ENCODE peak calls at places on chromosome 6, in ten cellular contexts. F is GM18507; I is natural killer cell treated with Interleukin-12 subunit alpha and Interleukin-12 subunit beta and Interleukin-15 and Interleukin-18, amount 100 ng/mL, for 72 hours; E is IMR-90; G is NCI-H1092; Z is stomach; K is HTR-8/SVneo; B is PC-3; D is stimulated activated CD8-positive, alpha-beta memory T cell treated with anti-CD3 and anti-CD28 coated beads, Interleukin-7, amount 100 ng/mL, for 4 hours; N is mesenchymal stem cell. H is an unnamed sample.

GRCh38 chr6:21949211-21949801 is 347.5 kb downstream of the PRL start:
- DNase-seq in I (no peak), K (no peak), Z (no peak), G (peak; percentile 6), N (peak; percentile 68), E (peak; percentile 62), B (no peak), F (no peak), D (no peak), H (no peak)

GRCh38 chr6:96450760-96451116 is 70.9 kb upstream of the UFL1 start:
- DNase-seq in F (no peak), K (no peak), E (no peak), I (no peak), D (no peak), G (no peak), Z (no peak), B (peak; percentile 22), N (no peak), H (no peak)

GRCh38 chr6:42925248-42925857 is 3.9 kb upstream of the CNPY3 start:
- DNase-seq in I (no peak), D (no peak), B (no peak), F (no peak), E (no peak), N (no peak), Z (no peak), K (no peak), G (no peak), H (no peak)

GRCh38 chr6:149763866-149764265 is 14.3 kb downstream of the PCMT1 start:
- DNase-seq in D (no peak), B (no peak), G (no peak), F (no peak), N (no peak), I (no peak), Z (no peak), K (no peak), E (no peak), H (no peak)

GRCh38 chr6:129889580-129889979 is 28.5 kb upstream of the TMEM244 start:
- DNase-seq in F (no peak), E (peak; percentile 91), I (no peak), B (peak; percentile 90), N (peak; percentile 43), G (no peak), D (no peak), Z (no peak), K (peak; percentile 20), H (no peak)

GRCh38 chr6:148509789-148510581 is 167.3 kb downstream of the SASH1 start:
- DNase-seq in D (no peak), I (no peak), B (no peak), N (peak; percentile 99), G (no peak), K (peak; percentile 29), F (no peak), E (peak; percentile 99), Z (no peak), H (no peak)

GRCh38 chr6:158338311-158339112 is 26.2 kb downstream of the TULP4 start:
- DNase-seq in F (no peak), Z (no peak), I (no peak), G (no peak), E (no peak), B (no peak), D (no peak), N (no peak), K (no peak), H (no peak)

GRCh38 chr6:158150701-158151100 is 17.4 kb downstream of the SERAC1 start:
- DNase-seq in K (no peak), B (peak; percentile 86), E (peak; percentile 91), I (no peak), D (no peak), Z (no peak), G (no peak), F (no peak), N (peak; percentile 86), H (no peak)

GRCh38 chr6:84638286-84638685 is 126.1 kb downstream of the TBX18 start:
- DNase-seq in I (no peak), K (no peak), G (no peak), E (no peak), F (no peak), B (no peak), D (no peak), N (no peak), Z (no peak), H (no peak)

GRCh38 chr6:108616973-108617372 is 56.3 kb downstream of the FOXO3 start:
- DNase-seq in D (no peak), B (no peak), Z (no peak), G (no peak), F (no peak), N (no peak), I (no peak), E (no peak), K (no peak), H (no peak)

GRCh38 chr6:143135797-143136561 is 75.3 kb downstream of the AIG1 start:
- DNase-seq in G (no peak), Z (no peak), I (no peak), K (no peak), D (no peak), F (no peak), B (no peak), N (no peak), E (no peak), H (no peak)

GRCh38 chr6:106547556-106547955 is 81.7 kb downstream of the RTN4IP1 start:
- DNase-seq in B (no peak), Z (no peak), K (no peak), N (no peak), I (no peak), F (no peak), D (no peak), E (no peak), G (no peak), H (no peak)

GRCh38 chr6:137709424-137710281 is 157.4 kb upstream of the TNFAIP3 start:
- DNase-seq in G (no peak), F (no peak), K (no peak), I (no peak), D (no peak), N (peak; percentile 63), B (peak; percentile 89), E (peak; percentile 88), Z (no peak), H (no peak)

GRCh38 chr6:168326294-168327261 is 7.0 kb upstream of the DACT2 start:
- DNase-seq in G (no peak), D (no peak), K (no peak), E (no peak), Z (no peak), B (peak; percentile 4), I (no peak), F (no peak), N (no peak), H (no peak)

GRCh38 chr6:453152-453551 is 61.6 kb downstream of the IRF4 start:
- DNase-seq in Z (no peak), N (no peak), E (no peak), K (no peak), G (peak; percentile 8), D (no peak), F (no peak), B (no peak), I (no peak), H (no peak)

GRCh38 chr6:47787620-47788497 is 6.0 kb downstream of the OPN5 start:
- DNase-seq in D (peak; percentile 2), F (peak; percentile 28), K (peak; percentile 43), B (peak; percentile 88), I (peak; percentile 63), G (peak; percentile 10), Z (peak; percentile 69), E (peak; percentile 51), N (peak; percentile 91), H (peak; percentile 5)

GRCh38 chr6:134422426-134423231 is 104.7 kb upstream of the SGK1 start:
- DNase-seq in N (peak; percentile 99), I (no peak), D (no peak), F (no peak), K (peak; percentile 78), Z (no peak), E (peak; percentile 100), G (no peak), B (peak; percentile 87), H (no peak)

GRCh38 chr6:123812621-123813020 is 9.0 kb downstream of the NKAIN2 start:
- DNase-seq in Z (no peak), N (no peak), I (no peak), B (no peak), K (no peak), D (no peak), G (no peak), F (no peak), E (no peak), H (no peak)

GRCh38 chr6:116562614-116563013 is 8.7 kb upstream of the RWDD1 start:
- DNase-seq in F (no peak), G (no peak), N (peak; percentile 7), B (no peak), I (no peak), D (no peak), E (no peak), Z (no peak), K (no peak), H (no peak)

GRCh38 chr6:23301546-23301945 is 732.2 kb downstream of the HDGFL1 start:
- DNase-seq in Z (no peak), I (no peak), E (peak; percentile 41), F (no peak), B (no peak), N (peak; percentile 5), D (no peak), G (no peak), K (no peak), H (no peak)

GRCh38 chr6:110703010-110703905 is 112.0 kb downstream of the CDK19 start:
- DNase-seq in E (peak; percentile 32), I (no peak), D (no peak), F (no peak), B (no peak), G (no peak), N (no peak), K (no peak), Z (no peak), H (no peak)

GRCh38 chr6:154736613-154737259 is 3.5 kb downstream of the SCAF8 start:
- DNase-seq in K (no peak), N (no peak), G (no peak), Z (no peak), F (no peak), E (no peak), D (no peak), I (no peak), B (no peak), H (no peak)

GRCh38 chr6:168390746-168391400 is 50.1 kb upstream of the SMOC2 start:
- DNase-seq in D (no peak), F (no peak), K (no peak), G (peak; percentile 25), E (no peak), Z (peak; percentile 61), B (no peak), N (no peak), I (no peak), H (no peak)

GRCh38 chr6:23089981-23090380 is 520.6 kb downstream of the HDGFL1 start:
- DNase-seq in Z (no peak), B (no peak), N (no peak), F (no peak), G (no peak), K (no peak), D (no peak), I (no peak), E (no peak), H (no peak)

GRCh38 chr6:30770164-30770563 is 25.8 kb upstream of the IER3 start:
- DNase-seq in B (peak; percentile 40), Z (no peak), F (no peak), I (no peak), D (no peak), N (peak; percentile 90), E (peak; percentile 57), G (no peak), K (no peak), H (no peak)

GRCh38 chr6:70241991-70242420 is 60.9 kb downstream of the COL9A1 start:
- DNase-seq in F (no peak), I (no peak), E (no peak), D (no peak), K (no peak), G (no peak), N (peak; percentile 4), Z (no peak), B (no peak), H (no peak)

GRCh38 chr6:42448906-42449659 is 2.6 kb downstream of the TRERF1 start:
- DNase-seq in E (no peak), B (peak; percentile 74), G (no peak), N (no peak), K (no peak), D (no peak), Z (no peak), F (no peak), I (no peak), H (no peak)

GRCh38 chr6:15090745-15091384 is 155.0 kb upstream of the JARID2 start:
- DNase-seq in G (no peak), N (no peak), D (no peak), K (no peak), E (no peak), B (no peak), F (no peak), Z (no peak), I (no peak), H (no peak)

H was measured in GM12864.